ENCODE peak calls at places on chromosomes 6 and 20, in ten cellular contexts. G is coronary artery; S is dorsolateral prefrontal cortex; P is suprapubic skin; B is CD8-positive, alpha-beta memory T cell; R is brain microvascular endothelial cell; L is lower lobe of right lung; X is SK-N-SH; H is GM23338; K is mammary epithelial cell. V is an unnamed sample.

GRCh38 chr20:20395087-20395486 is 27.2 kb downstream of the INSM1 start:
- DNase-seq in H (no peak), X (no peak), S (no peak), K (no peak), L (no peak), P (no peak), B (no peak), G (no peak), R (no peak), V (no peak)

GRCh38 chr6:151275121-151275520 is 35.4 kb downstream of the AKAP12 start:
- DNase-seq in K (no peak), S (no peak), B (no peak), P (no peak), X (no peak), H (peak), R (no peak), L (no peak), G (no peak), V (no peak)

GRCh38 chr20:64138276-64138815 is 25.9 kb upstream of the MYT1 start:
- DNase-seq in X (peak), S (no peak), R (no peak), B (no peak), G (no peak), H (no peak), L (peak), P (peak), K (no peak), V (no peak)

GRCh38 chr6:158516098-158516497 is 43.8 kb upstream of the TMEM181 start:
- DNase-seq in B (no peak), R (no peak), S (no peak), H (peak), G (no peak), P (no peak), K (no peak), L (no peak), X (no peak), V (no peak)

GRCh38 chr20:21615617-21616080 is 89.8 kb upstream of the PAX1 start:
- DNase-seq in X (peak), L (peak), P (no peak), S (peak), K (peak), R (peak), G (no peak), H (peak), B (no peak), V (peak)

GRCh38 chr20:20690676-20691476 is 21.6 kb downstream of the RALGAPA2 start:
- DNase-seq in R (no peak), B (no peak), L (no peak), H (no peak), K (no peak), P (no peak), S (no peak), X (no peak), G (no peak), V (no peak)

GRCh38 chr20:62598761-62599194 is 43.5 kb upstream of the SLCO4A1 start:
- DNase-seq in R (no peak), G (no peak), L (no peak), X (no peak), H (no peak), P (no peak), K (no peak), B (no peak), S (no peak), V (no peak)

GRCh38 chr6:158184598-158184997 is 16.4 kb downstream of the GTF2H5 start:
- DNase-seq in B (no peak), K (no peak), P (no peak), R (peak), S (no peak), G (no peak), H (no peak), X (no peak), L (no peak), V (no peak)

GRCh38 chr6:110053395-110054240 is 75.5 kb downstream of the GPR6 start:
- DNase-seq in H (peak), P (no peak), X (peak), K (peak), L (no peak), R (peak), B (no peak), S (no peak), G (peak), V (no peak)

GRCh38 chr20:44648068-44648467 is 3.4 kb downstream of the ADA start:
- DNase-seq in P (no peak), X (no peak), H (peak), L (no peak), K (no peak), S (no peak), G (no peak), R (no peak), B (no peak), V (no peak)

GRCh38 chr6:38503032-38503784 is 136.5 kb downstream of the BTBD9 start:
- DNase-seq in P (no peak), K (no peak), H (no peak), R (no peak), S (no peak), L (no peak), X (no peak), G (no peak), B (no peak), V (no peak)

GRCh38 chr6:129889580-129889979 is 28.5 kb upstream of the TMEM244 start:
- DNase-seq in L (no peak), B (no peak), R (peak), K (peak), G (no peak), X (no peak), H (no peak), P (no peak), S (no peak), V (peak)

GRCh38 chr6:27873101-27874030 is 38.8 kb downstream of the OR2B2 start:
- DNase-seq in G (no peak), R (no peak), K (peak), X (peak), B (peak), P (no peak), L (peak), H (peak), S (no peak), V (peak)

GRCh38 chr20:62536731-62537401 is 61.1 kb upstream of the GATA5 start:
- DNase-seq in X (no peak), S (no peak), B (no peak), K (no peak), R (no peak), G (no peak), H (no peak), L (no peak), P (no peak), V (no peak)

GRCh38 chr6:23301546-23301945 is 732.2 kb downstream of the HDGFL1 start:
- DNase-seq in S (no peak), R (no peak), B (no peak), P (no peak), K (no peak), L (no peak), H (no peak), G (no peak), X (no peak), V (no peak)

GRCh38 chr20:39225536-39225935 is 263.4 kb downstream of the DHX35 start:
- DNase-seq in B (no peak), H (peak), K (no peak), R (no peak), G (no peak), S (no peak), L (no peak), P (no peak), X (no peak), V (no peak)

GRCh38 chr6:166742981-166743380 is 115.9 kb upstream of the RPS6KA2 start:
- DNase-seq in S (no peak), P (no peak), H (no peak), K (no peak), B (no peak), G (no peak), R (no peak), X (no peak), L (no peak), V (no peak)

GRCh38 chr20:54643761-54644160 is 168.4 kb downstream of the DOK5 start:
- DNase-seq in B (no peak), L (no peak), G (no peak), X (no peak), P (no peak), K (peak), H (no peak), R (peak), S (no peak), V (peak)

DNA sequence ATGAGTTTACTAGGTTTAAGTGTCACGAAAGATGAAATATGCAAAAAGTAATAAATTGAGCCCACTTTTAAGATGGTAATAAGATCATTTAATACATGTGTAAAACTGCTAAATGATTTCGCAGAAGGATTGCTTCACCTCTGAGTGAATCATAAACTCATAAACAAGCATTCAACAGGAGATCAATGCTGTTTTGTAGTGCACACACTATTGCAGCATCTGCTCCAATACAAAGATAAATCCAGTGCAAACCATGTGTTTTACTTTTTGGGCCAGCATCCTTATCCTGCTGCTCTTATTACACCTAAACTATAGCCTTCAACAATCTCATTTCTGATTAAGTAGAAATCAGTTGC is 400.1 kb downstream of the NKAIN2 start:
- DNase-seq in B (no peak), X (no peak), G (no peak), H (no peak), R (no peak), K (peak), S (no peak), L (no peak), P (no peak), V (peak)
- H3K27ac ChIP-seq in B (no peak), X (no peak), G (no peak), H (no peak), R (peak), K (peak), S (no peak), L (no peak), P (no peak), V (peak)

GRCh38 chr6:124269733-124270132 is 466.1 kb downstream of the NKAIN2 start:
- DNase-seq in P (no peak), S (no peak), R (no peak), L (no peak), G (no peak), K (no peak), X (no peak), B (no peak), H (no peak), V (no peak)

GRCh38 chr6:124273701-124274100 is 470.0 kb downstream of the NKAIN2 start:
- DNase-seq in X (no peak), L (no peak), K (no peak), B (no peak), R (no peak), G (no peak), P (no peak), H (no peak), S (no peak), V (no peak)
- H3K27ac ChIP-seq in X (no peak), L (no peak), K (no peak), B (no peak), R (no peak), G (no peak), P (no peak), H (no peak), S (no peak), V (no peak)

DNA sequence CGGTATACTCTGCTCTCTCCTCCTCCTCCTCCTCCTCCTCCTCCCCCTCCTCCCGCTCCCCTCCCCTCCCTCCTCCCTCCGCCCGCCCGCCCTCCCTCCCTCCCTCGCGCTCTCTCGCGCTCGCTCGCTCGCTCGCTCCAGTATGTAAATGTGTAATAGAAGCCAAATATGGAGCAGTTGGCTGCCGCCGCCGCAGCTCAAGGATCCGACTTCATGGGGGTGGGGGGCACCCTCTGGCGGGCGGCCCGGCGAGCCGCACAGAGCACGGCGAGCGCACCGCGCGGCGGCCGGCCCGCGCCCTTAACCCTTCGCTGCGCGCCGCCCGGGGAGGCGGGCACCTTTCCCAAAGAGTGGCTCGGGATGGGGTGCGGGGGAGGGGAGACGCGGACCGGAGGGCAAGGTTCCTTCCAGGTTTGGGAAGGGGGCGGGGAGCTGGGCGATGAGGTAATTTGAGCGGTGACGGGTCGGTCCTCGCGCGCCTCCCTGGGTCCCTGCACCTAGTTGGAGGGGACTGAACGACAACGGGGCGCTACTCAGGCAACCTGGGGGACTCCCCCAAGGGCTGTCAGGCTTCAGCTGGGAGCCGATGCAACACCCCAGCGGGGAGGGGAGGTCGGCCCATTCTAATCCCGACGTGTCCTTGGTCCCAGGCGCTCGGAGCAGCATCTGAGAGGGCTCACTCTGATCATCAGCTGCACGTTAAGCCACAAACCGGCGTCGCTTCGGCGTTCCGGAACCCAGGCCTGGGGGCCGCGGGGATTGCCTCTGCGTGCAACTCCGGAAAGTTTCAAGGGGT is 407 bp upstream of the ATXN1 start:
- DNase-seq in S (peak), B (peak), R (peak), P (peak), G (peak), X (peak), K (peak), L (peak), H (peak), V (no peak)
- H3K27ac ChIP-seq in S (peak), B (peak), R (peak), P (peak), G (peak), X (peak), K (peak), L (peak), H (no peak), V (peak)

GRCh38 chr6:118933855-118934460 is 1.0 kb downstream of the MCM9 start:
- DNase-seq in B (no peak), G (no peak), R (no peak), S (no peak), L (no peak), H (no peak), P (no peak), X (no peak), K (no peak), V (no peak)
- H3K27ac ChIP-seq in B (peak), G (peak), R (no peak), S (peak), L (peak), H (no peak), P (peak), X (peak), K (no peak), V (peak)

DNA sequence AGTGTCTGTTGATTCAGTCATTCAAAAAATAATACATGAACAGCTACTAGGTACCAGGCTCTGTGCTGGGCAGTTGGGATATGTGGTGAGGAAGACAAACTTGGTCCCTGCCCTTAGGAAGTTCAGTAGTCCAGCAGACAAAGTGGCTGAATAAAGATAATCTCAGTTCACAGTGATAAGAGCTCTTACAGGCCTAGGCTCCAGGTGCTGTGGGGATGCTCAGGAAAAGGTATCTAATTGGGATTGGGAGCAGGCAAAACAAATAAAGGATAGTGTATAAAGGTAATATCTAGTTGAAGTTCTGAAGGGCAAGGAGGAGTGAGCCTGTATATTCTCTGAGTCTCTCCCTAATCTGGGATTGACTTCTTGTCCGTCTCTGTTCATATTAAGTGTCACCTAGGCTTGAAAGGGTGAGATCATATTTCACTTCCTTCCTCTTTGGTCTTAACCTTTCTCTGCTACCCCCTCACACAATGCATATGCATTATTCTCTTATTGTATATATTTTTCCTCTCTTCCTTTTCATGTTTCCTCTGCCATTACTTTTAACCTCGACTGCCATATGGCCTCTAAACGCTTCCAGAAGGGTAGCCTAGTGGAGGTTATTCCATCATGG is 13.5 kb downstream of the PTPN1 start:
- DNase-seq in G (no peak), L (no peak), H (no peak), B (no peak), R (no peak), S (no peak), K (no peak), P (no peak), X (no peak), V (no peak)
- H3K27ac ChIP-seq in G (no peak), L (no peak), H (no peak), B (no peak), R (no peak), S (no peak), K (no peak), P (no peak), X (no peak), V (no peak)

GRCh38 chr6:113645576-113645970 is 211.6 kb upstream of the MARCKS start:
- DNase-seq in X (no peak), K (peak), B (no peak), R (peak), H (no peak), S (no peak), P (no peak), G (no peak), L (no peak), V (peak)
- H3K27ac ChIP-seq in X (no peak), K (peak), B (no peak), R (peak), H (no peak), S (no peak), P (peak), G (no peak), L (no peak), V (peak)

GRCh38 chr20:45892049-45892816 is 1.1 kb downstream of the CTSA start:
- DNase-seq in G (no peak), P (no peak), S (no peak), R (peak), X (peak), H (peak), L (no peak), K (peak), B (no peak), V (no peak)
- H3K27ac ChIP-seq in G (no peak), P (peak), S (peak), R (no peak), X (no peak), H (no peak), L (peak), K (no peak), B (peak), V (no peak)

DNA sequence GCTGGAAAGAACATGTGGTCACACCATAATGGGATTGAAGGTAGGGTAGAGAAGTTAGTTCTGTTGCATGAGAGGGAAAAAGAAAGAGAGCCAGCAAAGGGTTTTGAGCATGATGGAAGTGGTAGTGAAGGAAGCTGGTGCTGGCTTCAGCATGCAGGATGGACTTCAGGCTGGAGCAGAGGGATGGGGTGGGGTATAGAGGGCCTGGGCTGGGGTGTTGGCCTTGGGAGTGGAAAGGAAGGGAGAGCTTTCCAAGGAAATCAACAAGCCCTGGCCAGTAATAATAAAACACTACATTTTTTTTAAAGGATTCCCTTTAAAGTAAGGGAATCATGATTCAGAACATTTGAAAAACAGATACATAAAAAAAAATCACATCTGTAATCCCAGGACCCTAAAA is 61.3 kb downstream of the LAMA4 start:
- DNase-seq in S (no peak), P (no peak), B (no peak), G (no peak), L (no peak), R (no peak), X (no peak), H (no peak), K (no peak), V (no peak)
- H3K27ac ChIP-seq in S (no peak), P (no peak), B (no peak), G (no peak), L (no peak), R (no peak), X (no peak), H (no peak), K (no peak), V (no peak)

DNA sequence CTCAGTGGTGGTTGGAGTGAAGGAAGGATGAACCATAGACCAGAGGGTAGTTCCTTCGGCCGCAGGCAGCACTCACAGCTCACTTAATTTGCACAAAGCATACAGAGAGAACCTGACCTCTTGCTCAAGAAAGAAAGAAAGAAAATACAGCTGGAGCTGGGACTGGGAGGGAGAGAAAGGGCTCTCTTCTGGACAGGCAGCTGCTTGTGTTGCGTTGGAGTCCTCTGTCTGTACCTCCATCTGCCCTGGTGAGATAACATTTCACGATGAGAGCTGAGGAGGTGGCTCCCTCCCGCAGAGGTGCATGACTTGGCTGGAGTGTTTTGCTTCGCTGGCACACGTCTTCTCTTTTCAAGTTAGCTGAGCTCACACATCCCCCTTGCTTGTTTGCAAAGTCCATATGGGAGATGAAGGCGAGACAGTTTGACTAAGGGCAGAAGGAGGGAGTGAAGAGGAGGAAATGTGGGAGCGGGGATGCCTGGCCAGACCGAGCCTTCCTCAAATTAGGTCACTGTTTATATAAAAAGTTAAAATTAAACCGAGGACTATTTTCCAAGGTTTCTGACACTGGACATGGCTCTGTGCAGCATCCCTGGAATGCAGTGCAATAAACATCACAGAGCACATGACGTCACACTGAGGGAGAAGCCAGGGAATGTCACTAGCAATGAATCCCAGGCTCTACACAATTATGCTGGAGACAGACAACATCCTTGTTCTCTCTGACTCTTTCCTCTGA is 359.4 kb downstream of the CD83 start:
- DNase-seq in S (no peak), B (no peak), K (no peak), P (no peak), L (no peak), G (no peak), R (peak), H (no peak), X (no peak), V (no peak)
- H3K27ac ChIP-seq in S (no peak), B (peak), K (no peak), P (no peak), L (peak), G (peak), R (peak), H (no peak), X (no peak), V (no peak)